ENCODE peak calls at places on chromosome 1, in five cellular contexts. One of them, this sample, is unnamed.

GRCh38 chr1:223142795-223143759 is at the start of gene TLR5:
- DNase-seq in HFF-Myc: no peak
- DNase-seq in effector CD4-positive, alpha-beta T cell: peak
- DNase-seq in Kasumi-1: peak
- DNase-seq in A673: peak
- DNase-seq in this sample: peak

GRCh38 chr1:172332230-172332629 is 88.3 kb upstream of the C1orf105 start:
- DNase-seq in Kasumi-1: no peak
- DNase-seq in effector CD4-positive, alpha-beta T cell: no peak
- DNase-seq in A673: no peak
- DNase-seq in HFF-Myc: no peak
- DNase-seq in this sample: no peak

GRCh38 chr1:109228167-109228566 is 14.4 kb downstream of the SARS1 start:
- DNase-seq in Kasumi-1: no peak
- DNase-seq in A673: no peak
- DNase-seq in HFF-Myc: no peak
- DNase-seq in effector CD4-positive, alpha-beta T cell: no peak
- DNase-seq in this sample: no peak

GRCh38 chr1:98323396-98323795 is 338.1 kb upstream of the SNX7 start:
- DNase-seq in Kasumi-1: peak
- DNase-seq in A673: peak
- DNase-seq in HFF-Myc: peak
- DNase-seq in effector CD4-positive, alpha-beta T cell: no peak
- DNase-seq in this sample: no peak

GRCh38 chr1:77899647-77900320 is 11.4 kb downstream of the NEXN start:
- DNase-seq in Kasumi-1: no peak
- DNase-seq in HFF-Myc: no peak
- DNase-seq in A673: no peak
- DNase-seq in effector CD4-positive, alpha-beta T cell: no peak
- DNase-seq in this sample: no peak

GRCh38 chr1:2209400-2210083 is 15.0 kb upstream of the FAAP20 start:
- DNase-seq in HFF-Myc: no peak
- DNase-seq in A673: no peak
- DNase-seq in Kasumi-1: no peak
- DNase-seq in effector CD4-positive, alpha-beta T cell: no peak
- DNase-seq in this sample: no peak

GRCh38 chr1:241918879-241919278 is 38.7 kb upstream of the BECN2 start:
- DNase-seq in effector CD4-positive, alpha-beta T cell: no peak
- DNase-seq in Kasumi-1: no peak
- DNase-seq in HFF-Myc: no peak
- DNase-seq in A673: peak
- DNase-seq in this sample: peak

GRCh38 chr1:46533179-46533864 is 18.1 kb downstream of the KNCN start:
- DNase-seq in effector CD4-positive, alpha-beta T cell: peak
- DNase-seq in Kasumi-1: no peak
- DNase-seq in HFF-Myc: no peak
- DNase-seq in A673: peak
- DNase-seq in this sample: peak

GRCh38 chr1:172629638-172630037 is 29.3 kb upstream of the FASLG start:
- DNase-seq in Kasumi-1: no peak
- DNase-seq in effector CD4-positive, alpha-beta T cell: no peak
- DNase-seq in HFF-Myc: no peak
- DNase-seq in A673: no peak
- DNase-seq in this sample: no peak

GRCh38 chr1:99738858-99739465 is 27.5 kb downstream of the FRRS1 start:
- DNase-seq in HFF-Myc: no peak
- DNase-seq in Kasumi-1: no peak
- DNase-seq in effector CD4-positive, alpha-beta T cell: no peak
- DNase-seq in A673: no peak
- DNase-seq in this sample: no peak

GRCh38 chr1:109928591-109929111 is 18.0 kb downstream of the CSF1 start:
- DNase-seq in effector CD4-positive, alpha-beta T cell: no peak
- DNase-seq in A673: no peak
- DNase-seq in HFF-Myc: no peak
- DNase-seq in Kasumi-1: no peak
- DNase-seq in this sample: peak

GRCh38 chr1:44707959-44708831 is 22.8 kb downstream of the RNU5D-1 start:
- DNase-seq in HFF-Myc: peak
- DNase-seq in effector CD4-positive, alpha-beta T cell: no peak
- DNase-seq in Kasumi-1: peak
- DNase-seq in A673: peak
- DNase-seq in this sample: no peak

GRCh38 chr1:12153181-12153785 is 13.5 kb upstream of the TNFRSF1B start:
- DNase-seq in effector CD4-positive, alpha-beta T cell: no peak
- DNase-seq in A673: no peak
- DNase-seq in HFF-Myc: no peak
- DNase-seq in Kasumi-1: peak
- DNase-seq in this sample: peak

GRCh38 chr1:32754282-32755097 is 51.9 kb upstream of the SYNC start:
- DNase-seq in Kasumi-1: no peak
- DNase-seq in HFF-Myc: no peak
- DNase-seq in A673: peak
- DNase-seq in effector CD4-positive, alpha-beta T cell: peak
- DNase-seq in this sample: peak

GRCh38 chr1:23567996-23568607 is 8.8 kb upstream of the ID3 start:
- DNase-seq in A673: no peak
- DNase-seq in Kasumi-1: no peak
- DNase-seq in HFF-Myc: no peak
- DNase-seq in effector CD4-positive, alpha-beta T cell: no peak
- DNase-seq in this sample: no peak

GRCh38 chr1:11784993-11785769 is 20.6 kb downstream of the MTHFR start:
- DNase-seq in effector CD4-positive, alpha-beta T cell: peak
- DNase-seq in HFF-Myc: no peak
- DNase-seq in A673: peak
- DNase-seq in Kasumi-1: no peak
- DNase-seq in this sample: peak

GRCh38 chr1:90778487-90778886 is 61.4 kb upstream of the BARHL2 start:
- DNase-seq in A673: no peak
- DNase-seq in Kasumi-1: no peak
- DNase-seq in HFF-Myc: no peak
- DNase-seq in effector CD4-positive, alpha-beta T cell: no peak
- DNase-seq in this sample: no peak